ENCODE peak calls at places on chromosomes 7 and 10, in four cellular contexts. X is H9, C is IMR-90, Y is H1. B is an unnamed sample.
A peak's percentile ranks its signal among the peaks of the same experiment; 100 is the strongest.

GRCh38 chr10:49538381-49539319 is at the start of gene ERCC6:
- DNase-seq in X (peak; percentile 98), C (peak; percentile 98), Y (peak; percentile 94), B (peak; percentile 98)

GRCh38 chr10:113087082-113088029 is 137.3 kb downstream of the TCF7L2 start:
- DNase-seq in X (peak; percentile 84), Y (peak; percentile 76), C (peak; percentile 100), B (peak; percentile 99)

GRCh38 chr7:159321278-159321677 is 176.6 kb upstream of the VIPR2 start:
- DNase-seq in Y (no peak), C (no peak), X (no peak), B (no peak)

GRCh38 chr10:113905756-113906155 is 51.3 kb downstream of the NHLRC2 start:
- DNase-seq in C (no peak), X (no peak), Y (no peak), B (no peak)

GRCh38 chr10:28722065-28722803 is 44.9 kb downstream of the BAMBI start:
- DNase-seq in C (peak; percentile 40), X (peak; percentile 76), Y (peak; percentile 36), B (peak; percentile 71)

GRCh38 chr7:134710854-134711624 is 64.4 kb downstream of the BPGM start:
- DNase-seq in Y (no peak), C (peak; percentile 43), X (no peak), B (peak; percentile 72)

GRCh38 chr10:18618995-18619394 is 32.4 kb downstream of the NSUN6 start:
- DNase-seq in Y (no peak), X (no peak), C (no peak), B (no peak)

GRCh38 chr10:95815133-95815532 is 59.2 kb downstream of the ENTPD1 start:
- DNase-seq in Y (no peak), C (no peak), X (no peak), B (no peak)

GRCh38 chr7:128812514-128813168 is 17.6 kb upstream of the FLNC start:
- DNase-seq in X (no peak), Y (no peak), C (no peak), B (no peak)

GRCh38 chr7:69457912-69458491 is 140.3 kb upstream of the AUTS2 start:
- DNase-seq in X (peak; percentile 66), Y (peak; percentile 43), C (no peak), B (peak; percentile 67)

GRCh38 chr10:95247200-95247880 is 43.5 kb downstream of the PDLIM1 start:
- DNase-seq in X (no peak), C (peak; percentile 95), Y (no peak), B (peak; percentile 71)

GRCh38 chr7:4706384-4707032 is 24.4 kb downstream of the FOXK1 start:
- DNase-seq in X (peak; percentile 58), C (peak; percentile 64), Y (no peak), B (peak; percentile 70)

GRCh38 chr7:123259759-123260158 is 60.0 kb upstream of the SLC13A1 start:
- DNase-seq in X (no peak), C (no peak), Y (no peak), B (no peak)

GRCh38 chr7:34830390-34830789 is 172.4 kb downstream of the NPSR1 start:
- DNase-seq in Y (no peak), C (no peak), X (no peak), B (no peak)

GRCh38 chr10:125992244-125992643 is 95.9 kb downstream of the FANK1 start:
- DNase-seq in C (no peak), X (no peak), Y (no peak), B (peak; percentile 60)

GRCh38 chr7:95391761-95392160 is 4.4 kb downstream of the PON3 start:
- DNase-seq in X (no peak), C (no peak), Y (no peak), B (no peak)

GRCh38 chr10:23095404-23095965 is at the start of gene MSRB2:
- DNase-seq in C (peak; percentile 92), Y (peak; percentile 88), X (peak; percentile 96), B (peak; percentile 97)

GRCh38 chr10:95637140-95637539 is 19.4 kb downstream of the ALDH18A1 start:
- DNase-seq in C (no peak), X (no peak), Y (no peak), B (no peak)

GRCh38 chr7:16007911-16008310 is 321.4 kb upstream of the MEOX2 start:
- DNase-seq in X (no peak), Y (no peak), C (no peak), B (no peak)

GRCh38 chr10:49008505-49009202 is 69.0 kb upstream of the LRRC18 start:
- DNase-seq in C (no peak), X (no peak), Y (no peak), B (no peak)

GRCh38 chr7:22831602-22832001 is 9.0 kb upstream of the TOMM7 start:
- DNase-seq in X (no peak), Y (no peak), C (no peak), B (no peak)

GRCh38 chr10:59323036-59323459 is 39.3 kb downstream of the FAM13C start:
- DNase-seq in C (peak; percentile 16), Y (no peak), X (no peak), B (no peak)

DNA sequence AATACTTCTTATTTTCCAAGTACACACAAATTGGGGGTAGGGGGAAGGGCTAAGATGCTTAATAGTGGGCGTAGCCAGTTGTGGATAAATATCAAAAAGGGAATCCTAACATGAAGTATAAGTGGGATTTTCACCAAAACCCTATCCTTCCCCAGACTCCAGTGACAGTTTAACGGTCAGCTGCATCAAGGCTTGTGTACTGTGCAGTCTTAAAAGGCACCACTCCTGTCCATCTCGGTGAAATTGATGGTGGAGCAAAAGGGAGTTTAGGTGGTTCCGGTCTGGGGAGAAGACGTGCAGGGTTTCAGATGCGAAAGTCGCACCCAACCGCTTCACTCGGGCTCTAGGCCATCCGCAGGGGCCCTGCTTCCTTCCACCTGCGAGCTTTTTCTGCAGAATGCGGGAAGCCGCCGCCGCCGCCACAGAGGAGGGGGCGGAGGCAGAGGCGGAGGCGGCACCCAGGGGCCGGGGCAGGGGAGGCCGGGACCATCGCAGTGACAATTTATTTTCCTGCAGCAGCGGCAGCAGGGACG is at the start of gene STAMBPL1:
- DNase-seq in X (no peak), C (no peak), Y (no peak), B (no peak)
- H2AK5ac ChIP-seq in X (no peak within 1 kb of the TSS), C (peak within 1 kb of the TSS; percentile 72), Y (no peak within 1 kb of the TSS), B (no peak within 1 kb of the TSS)

GRCh38 chr7:1092161-1092632 is 4.3 kb downstream of the GPER1 start:
- DNase-seq in X (no peak), C (no peak), Y (no peak), B (no peak)

GRCh38 chr7:1090236-1090635 is 2.3 kb downstream of the GPER1 start:
- DNase-seq in Y (no peak), C (no peak), X (no peak), B (no peak)

GRCh38 chr7:1091644-1092027 is 3.7 kb downstream of the GPER1 start:
- DNase-seq in X (no peak), Y (no peak), C (no peak), B (no peak)

GRCh38 chr7:1092806-1093505 is 5.0 kb downstream of the GPER1 start:
- DNase-seq in X (no peak), Y (no peak), C (no peak), B (no peak)

GRCh38 chr7:1091019-1091643 is 3.2 kb downstream of the GPER1 start:
- DNase-seq in Y (no peak), X (no peak), C (peak; percentile 55), B (no peak)
- H3K56ac ChIP-seq in Y (no peak overlapping the region), X (no peak overlapping the region), C (no peak overlapping the region), B (no peak overlapping the region)

GRCh38 chr10:100370976-100371706 is 24.1 kb downstream of the SCD start:
- DNase-seq in X (peak; percentile 83), Y (peak; percentile 25), C (peak; percentile 87), B (peak; percentile 94)
- H2AK5ac ChIP-seq in X (no peak overlapping the region), Y (no peak overlapping the region), C (peak overlapping the region; percentile 78), B (no peak overlapping the region)

DNA sequence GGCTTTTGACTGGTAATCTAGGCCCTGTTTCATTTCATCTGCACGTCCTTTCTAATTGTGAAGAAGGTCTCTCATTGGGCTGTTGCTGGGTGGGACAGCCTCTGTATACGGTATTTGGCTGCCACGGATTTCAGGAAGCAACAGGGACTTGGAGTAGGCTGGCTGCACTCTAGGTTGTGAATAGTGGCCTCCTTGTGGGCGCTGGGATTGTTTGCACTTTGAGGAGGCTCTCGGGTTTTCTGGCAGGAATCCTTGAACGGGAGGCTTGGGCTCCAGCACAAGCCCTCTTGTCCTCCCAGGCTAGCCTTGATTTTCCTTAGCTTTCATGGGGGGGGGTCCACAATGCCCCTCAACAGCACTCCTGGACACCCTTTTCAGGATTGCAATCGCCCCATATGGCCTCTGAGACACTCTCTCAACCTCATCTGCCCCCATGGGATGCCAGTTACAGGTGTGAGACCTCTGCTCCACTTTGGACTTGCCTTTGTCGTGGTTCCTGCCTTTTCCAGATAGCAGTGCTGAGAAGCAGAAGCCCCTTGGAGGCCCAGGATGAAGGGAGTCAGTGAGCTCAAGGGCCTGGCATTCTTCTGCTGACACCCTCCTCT is 33.9 kb upstream of the ZNF273 start:
- DNase-seq in Y (no peak), X (peak; percentile 5), C (no peak), B (no peak)
- H3K56ac ChIP-seq in Y (no peak overlapping the region), X (no peak overlapping the region), C (no peak overlapping the region), B (no peak overlapping the region)

DNA sequence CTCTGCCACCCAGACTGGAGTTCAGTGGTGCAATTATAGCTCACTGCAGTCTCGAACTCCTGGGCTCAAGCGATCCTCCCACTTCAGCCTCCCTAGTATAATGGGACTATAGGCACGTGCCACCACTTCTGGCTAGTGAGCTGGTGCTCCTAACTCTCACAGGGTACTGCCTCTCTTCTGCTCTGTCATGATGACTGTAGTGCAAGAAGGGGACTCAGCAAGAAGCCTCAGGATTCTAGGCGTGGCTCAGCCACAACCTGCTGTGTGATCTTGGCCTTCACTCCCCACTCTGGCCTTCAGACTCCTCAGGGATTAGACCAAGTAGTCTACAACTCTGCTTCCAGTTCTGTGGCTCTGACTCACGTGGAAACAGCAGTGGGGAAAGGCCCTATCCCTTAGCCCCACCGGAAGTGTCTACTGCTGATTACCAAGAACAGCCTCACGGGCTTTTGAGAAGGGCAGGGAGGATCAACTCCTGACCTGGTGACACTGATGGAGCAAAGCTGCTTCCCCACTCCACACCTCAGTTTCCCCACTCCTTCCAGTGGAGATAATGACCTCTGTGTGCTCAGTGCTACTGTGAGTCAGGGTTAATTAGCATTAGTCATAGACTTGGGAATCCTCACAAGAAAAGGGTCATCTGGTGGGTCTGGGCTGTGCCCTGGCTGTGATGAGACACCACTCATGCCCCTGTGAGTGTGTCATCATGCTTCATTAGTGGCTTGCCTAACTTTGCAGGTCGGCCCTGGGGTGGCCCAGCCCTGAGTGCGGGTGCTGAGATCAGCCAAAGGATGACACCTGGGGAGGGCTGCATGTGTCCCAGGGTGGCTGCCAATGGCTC is 41.1 kb downstream of the ZC3HC1 start:
- DNase-seq in C (peak; percentile 89), Y (no peak), X (no peak), B (peak; percentile 75)
- H2AK5ac ChIP-seq in C (peak overlapping the region; percentile 54), Y (peak overlapping the region; percentile 7), X (no peak overlapping the region), B (no peak overlapping the region)

GRCh38 chr7:41656357-41656756 is 46.5 kb downstream of the INHBA start:
- DNase-seq in Y (no peak), X (no peak), C (peak; percentile 63), B (no peak)

GRCh38 chr7:41648506-41648905 is 54.4 kb downstream of the INHBA start:
- DNase-seq in X (no peak), Y (no peak), C (no peak), B (no peak)

GRCh38 chr7:41655470-41655869 is 47.4 kb downstream of the INHBA start:
- DNase-seq in Y (no peak), C (no peak), X (no peak), B (no peak)

GRCh38 chr7:41652265-41652664 is 50.6 kb downstream of the INHBA start:
- DNase-seq in C (peak; percentile 13), Y (no peak), X (no peak), B (no peak)
- H3K56ac ChIP-seq in C (no peak overlapping the region), Y (no peak overlapping the region), X (no peak overlapping the region), B (no peak overlapping the region)